ENCODE peak calls at places on chromosome 7, in eight cellular contexts. T is stomach; Y is fibroblast of lung; M is effector memory CD4-positive, alpha-beta T cell; K is WERI-Rb-1; P is AG04450; W is ascending aorta; F is mesendoderm. J is an unnamed sample.

GRCh38 chr7:141053626-141054025 is 20.2 kb upstream of the TMEM178B start:
- DNase-seq in T (no peak), Y (no peak), M (peak), K (no peak), P (no peak), W (no peak), F (no peak), J (peak)

GRCh38 chr7:24346129-24346528 is 62.1 kb downstream of the NPY start:
- DNase-seq in T (no peak), Y (no peak), M (no peak), K (no peak), P (no peak), W (no peak), F (no peak), J (no peak)

GRCh38 chr7:16619979-16620408 is 25.6 kb downstream of the ANKMY2 start:
- DNase-seq in T (no peak), Y (peak), M (no peak), K (no peak), P (no peak), W (no peak), F (no peak), J (no peak)

GRCh38 chr7:80095545-80095944 is 39.1 kb upstream of the GNAI1 start:
- DNase-seq in T (no peak), Y (no peak), M (no peak), K (no peak), P (no peak), W (no peak), F (no peak), J (no peak)

GRCh38 chr7:106367018-106367420 is 82.2 kb upstream of the NAMPT start:
- DNase-seq in T (no peak), Y (peak), M (no peak), K (peak), P (no peak), W (no peak), F (peak), J (no peak)

GRCh38 chr7:142805350-142806020 is 34.7 kb downstream of the PRSS2 start:
- DNase-seq in T (no peak), Y (no peak), M (no peak), K (no peak), P (no peak), W (no peak), F (no peak), J (no peak)

GRCh38 chr7:36788814-36789470 is 64.6 kb upstream of the AOAH start:
- DNase-seq in T (no peak), Y (no peak), M (no peak), K (no peak), P (no peak), W (no peak), F (peak), J (no peak)

GRCh38 chr7:71303566-71303965 is 171.6 kb downstream of the GALNT17 start:
- DNase-seq in T (no peak), Y (peak), M (no peak), K (no peak), P (no peak), W (no peak), F (peak), J (no peak)

GRCh38 chr7:111199643-111200042 is 108.7 kb downstream of the LRRN3 start:
- DNase-seq in T (no peak), Y (peak), M (no peak), K (no peak), P (no peak), W (no peak), F (no peak), J (no peak)

GRCh38 chr7:106269263-106269961 is 15.4 kb downstream of the NAMPT start:
- DNase-seq in T (no peak), Y (no peak), M (no peak), K (no peak), P (no peak), W (no peak), F (no peak), J (no peak)

GRCh38 chr7:25926009-25926408 is 226.0 kb upstream of the NFE2L3 start:
- DNase-seq in T (peak), Y (peak), M (no peak), K (no peak), P (no peak), W (no peak), F (peak), J (no peak)

GRCh38 chr7:5421626-5422323 is 1.9 kb downstream of the TNRC18 start:
- DNase-seq in T (peak), Y (peak), M (no peak), K (no peak), P (no peak), W (peak), F (peak), J (peak)

GRCh38 chr7:91789558-91789957 is 90.9 kb downstream of the MTERF1 start:
- DNase-seq in T (no peak), Y (no peak), M (no peak), K (no peak), P (no peak), W (no peak), F (no peak), J (no peak)

GRCh38 chr7:24762771-24763170 is 5.5 kb upstream of the GSDME start:
- DNase-seq in T (no peak), Y (no peak), M (no peak), K (no peak), P (no peak), W (no peak), F (no peak), J (no peak)

GRCh38 chr7:152735443-152736004 is 24.0 kb upstream of the ACTR3B start:
- DNase-seq in T (no peak), Y (no peak), M (no peak), K (peak), P (no peak), W (no peak), F (no peak), J (no peak)

GRCh38 chr7:7731732-7732131 is 13.3 kb upstream of the RPA3 start:
- DNase-seq in T (no peak), Y (peak), M (no peak), K (no peak), P (no peak), W (no peak), F (no peak), J (no peak)

GRCh38 chr7:35025391-35025870 is 11.9 kb downstream of the DPY19L1 start:
- DNase-seq in T (no peak), Y (no peak), M (no peak), K (peak), P (no peak), W (no peak), F (no peak), J (no peak)

GRCh38 chr7:114026486-114027089 is 107.8 kb upstream of the PPP1R3A start:
- DNase-seq in T (no peak), Y (peak), M (no peak), K (no peak), P (peak), W (no peak), F (peak), J (peak)

GRCh38 chr7:141584935-141585334 is 33.7 kb downstream of the AGK start:
- DNase-seq in T (no peak), Y (no peak), M (no peak), K (no peak), P (no peak), W (no peak), F (peak), J (no peak)

GRCh38 chr7:100679927-100680588 is 6.5 kb downstream of the GNB2 start:
- DNase-seq in T (no peak), Y (no peak), M (no peak), K (no peak), P (no peak), W (no peak), F (no peak), J (no peak)

GRCh38 chr7:32330602-32331001 is 159.6 kb downstream of the LSM5 start:
- DNase-seq in T (no peak), Y (no peak), M (no peak), K (no peak), P (no peak), W (no peak), F (no peak), J (no peak)

GRCh38 chr7:19079066-19079465 is 38.4 kb downstream of the TWIST1 start:
- DNase-seq in T (no peak), Y (peak), M (no peak), K (no peak), P (no peak), W (no peak), F (peak), J (no peak)

GRCh38 chr7:92061154-92061553 is 73.1 kb downstream of the CYP51A1 start:
- DNase-seq in T (no peak), Y (peak), M (no peak), K (no peak), P (no peak), W (no peak), F (no peak), J (no peak)

GRCh38 chr7:31335889-31336201 is 4.7 kb downstream of the NEUROD6 start:
- DNase-seq in T (no peak), Y (no peak), M (no peak), K (no peak), P (no peak), W (no peak), F (peak), J (no peak)

GRCh38 chr7:135151162-135151932 is 3.5 kb downstream of the TMEM140 start:
- DNase-seq in T (no peak), Y (no peak), M (no peak), K (no peak), P (no peak), W (no peak), F (no peak), J (no peak)

GRCh38 chr7:1230411-1231213 is 2.1 kb upstream of the UNCX start:
- DNase-seq in T (no peak), Y (no peak), M (no peak), K (no peak), P (no peak), W (no peak), F (peak), J (no peak)

GRCh38 chr7:31044531-31044930 is 7.6 kb upstream of the ADCYAP1R1 start:
- DNase-seq in T (no peak), Y (no peak), M (no peak), K (no peak), P (no peak), W (no peak), F (no peak), J (no peak)

GRCh38 chr7:74083117-74083876 is at the start of gene LIMK1:
- DNase-seq in T (peak), Y (peak), M (peak), K (peak), P (peak), W (peak), F (peak), J (peak)

GRCh38 chr7:97011104-97011503 is 5.8 kb downstream of the DLX6 start:
- DNase-seq in T (no peak), Y (no peak), M (no peak), K (no peak), P (no peak), W (no peak), F (no peak), J (no peak)

GRCh38 chr7:148084138-148084537 is 506.4 kb upstream of the C7orf33 start:
- DNase-seq in T (peak), Y (peak), M (no peak), K (peak), P (no peak), W (no peak), F (peak), J (no peak)

GRCh38 chr7:129951076-129952011 is 1.4 kb downstream of the UBE2H start:
- DNase-seq in T (no peak), Y (peak), M (no peak), K (peak), P (no peak), W (no peak), F (peak), J (no peak)

GRCh38 chr7:79453266-79453557 is 255 bp downstream of the MAGI2 start:
- DNase-seq in T (no peak), Y (no peak), M (no peak), K (no peak), P (no peak), W (no peak), F (no peak), J (no peak)

GRCh38 chr7:15989194-15989593 is 302.7 kb upstream of the MEOX2 start:
- DNase-seq in T (no peak), Y (peak), M (no peak), K (no peak), P (no peak), W (no peak), F (no peak), J (no peak)

GRCh38 chr7:29562307-29562706 is 1.3 kb upstream of the PRR15 start:
- DNase-seq in T (no peak), Y (no peak), M (no peak), K (no peak), P (no peak), W (no peak), F (no peak), J (no peak)

GRCh38 chr7:68787586-68787985 is 810.7 kb upstream of the AUTS2 start:
- DNase-seq in T (no peak), Y (no peak), M (no peak), K (no peak), P (no peak), W (no peak), F (no peak), J (no peak)

GRCh38 chr7:33062023-33062781 is at the start of gene NT5C3A:
- DNase-seq in T (peak), Y (peak), M (peak), K (peak), P (no peak), W (no peak), F (peak), J (no peak)

GRCh38 chr7:29866490-29866930 is 60.2 kb downstream of the WIPF3 start:
- DNase-seq in T (peak), Y (peak), M (no peak), K (no peak), P (no peak), W (peak), F (no peak), J (no peak)

GRCh38 chr7:25348066-25348595 is 119.8 kb upstream of the NPVF start:
- DNase-seq in T (no peak), Y (no peak), M (no peak), K (no peak), P (no peak), W (no peak), F (no peak), J (no peak)

GRCh38 chr7:139709460-139709859 is 68.3 kb downstream of the HIPK2 start:
- DNase-seq in T (peak), Y (peak), M (no peak), K (no peak), P (peak), W (no peak), F (no peak), J (no peak)

GRCh38 chr7:139711991-139712753 is 65.6 kb downstream of the HIPK2 start:
- DNase-seq in T (no peak), Y (no peak), M (no peak), K (no peak), P (no peak), W (peak), F (peak), J (no peak)

GRCh38 chr7:139704308-139704879 is 73.4 kb downstream of the HIPK2 start:
- DNase-seq in T (no peak), Y (no peak), M (no peak), K (no peak), P (no peak), W (no peak), F (no peak), J (no peak)

GRCh38 chr7:139706837-139707236 is 71.0 kb downstream of the HIPK2 start:
- DNase-seq in T (no peak), Y (no peak), M (no peak), K (no peak), P (no peak), W (no peak), F (no peak), J (no peak)

GRCh38 chr7:139708541-139708940 is 69.3 kb downstream of the HIPK2 start:
- DNase-seq in T (peak), Y (no peak), M (no peak), K (no peak), P (no peak), W (no peak), F (no peak), J (no peak)
- H3K27ac ChIP-seq in T (no peak), Y (no peak), M (no peak), K (no peak), P (no peak), W (no peak), F (no peak), J (no peak)

DNA sequence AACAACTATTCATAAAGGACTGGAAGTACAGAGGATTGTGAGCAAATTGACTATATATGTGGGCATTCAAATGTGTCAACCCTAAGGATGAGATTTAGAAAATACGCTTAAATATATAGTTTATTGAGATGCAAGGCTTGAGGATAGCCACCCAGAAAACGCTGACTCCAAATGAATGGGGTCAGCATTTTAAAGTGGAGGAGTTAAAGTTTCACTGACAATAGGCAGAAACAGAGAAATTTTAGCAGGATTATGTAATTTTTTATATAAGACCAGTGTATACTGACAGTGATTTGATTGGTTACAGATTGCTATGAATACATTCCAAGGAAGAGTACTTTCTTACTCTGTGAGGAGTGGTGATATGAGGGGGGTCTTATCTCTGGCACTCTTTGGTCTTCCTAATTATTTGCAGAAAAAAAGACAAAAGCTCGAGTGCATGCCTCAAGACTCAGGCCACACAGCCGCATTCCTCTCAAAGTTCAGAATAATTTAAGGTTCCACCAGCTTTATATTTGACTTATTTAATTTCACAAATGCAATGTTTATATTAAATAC is 38.6 kb upstream of the ARL4A start:
- DNase-seq in T (no peak), Y (no peak), M (no peak), K (no peak), P (no peak), W (no peak), F (peak), J (no peak)
- H3K27ac ChIP-seq in T (no peak), Y (no peak), M (no peak), K (no peak), P (no peak), W (no peak), F (no peak), J (no peak)

GRCh38 chr7:158472631-158473030 is 115.0 kb downstream of the PTPRN2 start:
- DNase-seq in T (no peak), Y (no peak), M (no peak), K (no peak), P (no peak), W (no peak), F (no peak), J (no peak)
- H3K27ac ChIP-seq in T (no peak), Y (no peak), M (no peak), K (no peak), P (no peak), W (no peak), F (no peak), J (no peak)

GRCh38 chr7:44982970-44983369 is 4.2 kb upstream of the MYO1G start:
- DNase-seq in T (no peak), Y (no peak), M (no peak), K (no peak), P (no peak), W (no peak), F (no peak), J (no peak)

GRCh38 chr7:44985033-44985695 is 6.3 kb upstream of the MYO1G start:
- DNase-seq in T (no peak), Y (no peak), M (no peak), K (no peak), P (no peak), W (no peak), F (no peak), J (peak)

GRCh38 chr7:44982535-44982923 is 3.7 kb upstream of the MYO1G start:
- DNase-seq in T (no peak), Y (no peak), M (no peak), K (no peak), P (no peak), W (no peak), F (no peak), J (no peak)

GRCh38 chr7:44984478-44984758 is 5.6 kb upstream of the MYO1G start:
- DNase-seq in T (no peak), Y (no peak), M (no peak), K (no peak), P (no peak), W (no peak), F (no peak), J (no peak)

GRCh38 chr7:44983742-44984477 is 5.1 kb upstream of the MYO1G start:
- DNase-seq in T (no peak), Y (no peak), M (no peak), K (no peak), P (no peak), W (no peak), F (no peak), J (no peak)
- H3K27ac ChIP-seq in T (no peak), Y (no peak), M (peak), K (no peak), P (no peak), W (no peak), F (no peak), J (peak)

GRCh38 chr7:28309684-28310083 is 102.6 kb upstream of the CREB5 start:
- DNase-seq in T (no peak), Y (no peak), M (no peak), K (no peak), P (no peak), W (no peak), F (no peak), J (no peak)
- H3K27ac ChIP-seq in T (no peak), Y (no peak), M (no peak), K (no peak), P (no peak), W (no peak), F (no peak), J (no peak)

GRCh38 chr7:116766881-116767280 is 94.9 kb downstream of the MET start:
- DNase-seq in T (no peak), Y (no peak), M (no peak), K (no peak), P (no peak), W (no peak), F (no peak), J (no peak)
- H3K27ac ChIP-seq in T (no peak), Y (no peak), M (no peak), K (no peak), P (no peak), W (no peak), F (no peak), J (no peak)

DNA sequence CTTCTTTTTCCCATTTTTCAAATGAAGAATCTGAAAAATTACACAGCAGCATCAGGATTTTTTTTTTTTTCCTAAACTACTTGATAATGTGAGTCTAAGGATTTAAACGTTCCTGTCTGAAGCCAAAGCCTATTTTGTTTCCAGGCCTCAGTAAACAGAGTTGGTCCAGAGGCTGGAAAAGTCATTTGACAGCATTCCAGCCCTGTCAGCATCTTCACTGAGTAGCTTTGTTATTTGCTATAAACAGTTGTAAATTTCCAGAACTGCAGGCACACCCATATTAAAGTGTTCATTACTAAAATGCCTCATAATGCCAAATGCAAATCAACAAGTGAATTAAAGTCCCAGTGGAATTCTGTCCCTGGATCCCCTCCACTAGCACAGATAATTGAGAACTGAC is 35.5 kb upstream of the KMT2E start:
- DNase-seq in T (no peak), Y (no peak), M (no peak), K (no peak), P (no peak), W (no peak), F (no peak), J (no peak)
- H3K27ac ChIP-seq in T (no peak), Y (peak), M (no peak), K (peak), P (no peak), W (peak), F (no peak), J (no peak)

DNA sequence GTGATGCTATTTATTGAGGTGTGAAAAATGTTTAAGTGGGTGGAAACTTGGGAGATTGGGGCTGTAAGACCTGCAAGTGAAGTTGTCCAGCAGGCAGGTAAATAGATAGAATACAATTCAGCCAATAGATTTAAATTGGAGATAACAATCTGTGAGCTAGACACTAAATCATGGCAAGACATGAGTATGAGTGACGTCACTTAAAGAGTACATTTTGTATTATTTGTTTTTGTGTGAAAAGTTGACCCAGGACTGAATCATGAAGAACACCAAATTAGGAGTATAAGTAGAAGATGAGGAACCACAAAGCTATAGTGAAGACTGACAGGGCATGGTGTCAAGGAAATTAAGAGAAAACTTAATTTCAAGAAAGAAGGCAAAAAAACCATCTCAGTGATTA is 249.1 kb upstream of the SEMA3C start:
- DNase-seq in T (no peak), Y (no peak), M (no peak), K (no peak), P (no peak), W (no peak), F (no peak), J (no peak)
- H3K27ac ChIP-seq in T (no peak), Y (no peak), M (no peak), K (no peak), P (no peak), W (no peak), F (no peak), J (no peak)

J was measured in CD4-positive, alpha-beta memory T cell.